ENCODE peak calls at places on chromosomes 16 and 17, in ten cellular contexts. One of them, this sample, is unnamed.

GRCh38 chr16:81697321-81697885 is 81.7 kb upstream of the PLCG2 start:
- DNase-seq in upper lobe of right lung: peak; percentile 76
- DNase-seq in sigmoid colon: no peak
- DNase-seq in cardiac muscle cell: peak; percentile 65
- DNase-seq in breast epithelium: peak; percentile 79
- DNase-seq in IMR-90: peak; percentile 54
- DNase-seq in pancreas: peak; percentile 66
- DNase-seq in astrocyte: peak; percentile 32
- DNase-seq in fibroblast of lung: peak; percentile 54
- DNase-seq in gastrocnemius medialis: no peak
- DNase-seq in this sample: no peak

GRCh38 chr17:82952019-82952418 is 112.2 kb upstream of the ZNF750 start:
- DNase-seq in upper lobe of right lung: peak; percentile 41
- DNase-seq in sigmoid colon: peak; percentile 55
- DNase-seq in cardiac muscle cell: no peak
- DNase-seq in breast epithelium: peak; percentile 37
- DNase-seq in IMR-90: no peak
- DNase-seq in pancreas: no peak
- DNase-seq in astrocyte: no peak
- DNase-seq in fibroblast of lung: no peak
- DNase-seq in gastrocnemius medialis: no peak
- DNase-seq in this sample: no peak

GRCh38 chr16:19777061-19777460 is 59.0 kb downstream of the IQCK start:
- DNase-seq in upper lobe of right lung: no peak
- DNase-seq in sigmoid colon: no peak
- DNase-seq in cardiac muscle cell: no peak
- DNase-seq in breast epithelium: no peak
- DNase-seq in IMR-90: no peak
- DNase-seq in pancreas: no peak
- DNase-seq in astrocyte: no peak
- DNase-seq in fibroblast of lung: no peak
- DNase-seq in gastrocnemius medialis: no peak
- DNase-seq in this sample: no peak

GRCh38 chr17:17818088-17818526 is 18.7 kb downstream of the SREBF1 start:
- DNase-seq in upper lobe of right lung: peak; percentile 78
- DNase-seq in sigmoid colon: no peak
- DNase-seq in cardiac muscle cell: peak; percentile 60
- DNase-seq in breast epithelium: no peak
- DNase-seq in IMR-90: peak; percentile 29
- DNase-seq in pancreas: no peak
- DNase-seq in astrocyte: no peak
- DNase-seq in fibroblast of lung: peak; percentile 36
- DNase-seq in gastrocnemius medialis: peak; percentile 57
- DNase-seq in this sample: no peak

GRCh38 chr17:43609613-43610385 is 51.9 kb downstream of the MEOX1 start:
- DNase-seq in upper lobe of right lung: no peak
- DNase-seq in sigmoid colon: no peak
- DNase-seq in cardiac muscle cell: no peak
- DNase-seq in breast epithelium: no peak
- DNase-seq in IMR-90: peak; percentile 26
- DNase-seq in pancreas: no peak
- DNase-seq in astrocyte: no peak
- DNase-seq in fibroblast of lung: no peak
- DNase-seq in gastrocnemius medialis: no peak
- DNase-seq in this sample: no peak

GRCh38 chr16:8572063-8572918 is 18.0 kb downstream of the TMEM114 start:
- DNase-seq in upper lobe of right lung: no peak
- DNase-seq in sigmoid colon: no peak
- DNase-seq in cardiac muscle cell: no peak
- DNase-seq in breast epithelium: no peak
- DNase-seq in IMR-90: no peak
- DNase-seq in pancreas: no peak
- DNase-seq in astrocyte: no peak
- DNase-seq in fibroblast of lung: no peak
- DNase-seq in gastrocnemius medialis: no peak
- DNase-seq in this sample: no peak

GRCh38 chr16:22126037-22126558 is 33.8 kb downstream of the VWA3A start:
- DNase-seq in upper lobe of right lung: no peak
- DNase-seq in sigmoid colon: no peak
- DNase-seq in cardiac muscle cell: no peak
- DNase-seq in breast epithelium: no peak
- DNase-seq in IMR-90: no peak
- DNase-seq in pancreas: no peak
- DNase-seq in astrocyte: no peak
- DNase-seq in fibroblast of lung: no peak
- DNase-seq in gastrocnemius medialis: no peak
- DNase-seq in this sample: no peak

GRCh38 chr16:29198231-29198630 is 208.3 kb downstream of the NPIPB11 start:
- DNase-seq in upper lobe of right lung: peak; percentile 6
- DNase-seq in sigmoid colon: no peak
- DNase-seq in cardiac muscle cell: no peak
- DNase-seq in breast epithelium: no peak
- DNase-seq in IMR-90: no peak
- DNase-seq in pancreas: no peak
- DNase-seq in astrocyte: no peak
- DNase-seq in fibroblast of lung: no peak
- DNase-seq in gastrocnemius medialis: no peak
- DNase-seq in this sample: no peak

GRCh38 chr17:3603119-3603869 is 5.9 kb downstream of the TRPV1 start:
- DNase-seq in upper lobe of right lung: no peak
- DNase-seq in sigmoid colon: no peak
- DNase-seq in cardiac muscle cell: no peak
- DNase-seq in breast epithelium: no peak
- DNase-seq in IMR-90: peak; percentile 84
- DNase-seq in pancreas: no peak
- DNase-seq in astrocyte: peak; percentile 63
- DNase-seq in fibroblast of lung: peak; percentile 74
- DNase-seq in gastrocnemius medialis: no peak
- DNase-seq in this sample: no peak

GRCh38 chr17:42059815-42060214 is 9.4 kb upstream of the C17orf113 start:
- DNase-seq in upper lobe of right lung: no peak
- DNase-seq in sigmoid colon: no peak
- DNase-seq in cardiac muscle cell: no peak
- DNase-seq in breast epithelium: no peak
- DNase-seq in IMR-90: no peak
- DNase-seq in pancreas: no peak
- DNase-seq in astrocyte: no peak
- DNase-seq in fibroblast of lung: no peak
- DNase-seq in gastrocnemius medialis: no peak
- DNase-seq in this sample: no peak

GRCh38 chr16:52191533-52192134 is 355.3 kb downstream of the TOX3 start:
- DNase-seq in upper lobe of right lung: peak; percentile 66
- DNase-seq in sigmoid colon: peak; percentile 70
- DNase-seq in cardiac muscle cell: peak; percentile 71
- DNase-seq in breast epithelium: peak; percentile 63
- DNase-seq in IMR-90: peak; percentile 58
- DNase-seq in pancreas: peak; percentile 79
- DNase-seq in astrocyte: peak; percentile 20
- DNase-seq in fibroblast of lung: peak; percentile 39
- DNase-seq in gastrocnemius medialis: peak; percentile 14
- DNase-seq in this sample: no peak

GRCh38 chr16:51119576-51120288 is 31.3 kb downstream of the SALL1 start:
- DNase-seq in upper lobe of right lung: no peak
- DNase-seq in sigmoid colon: no peak
- DNase-seq in cardiac muscle cell: no peak
- DNase-seq in breast epithelium: no peak
- DNase-seq in IMR-90: peak; percentile 1
- DNase-seq in pancreas: no peak
- DNase-seq in astrocyte: no peak
- DNase-seq in fibroblast of lung: no peak
- DNase-seq in gastrocnemius medialis: no peak
- DNase-seq in this sample: no peak

DNA sequence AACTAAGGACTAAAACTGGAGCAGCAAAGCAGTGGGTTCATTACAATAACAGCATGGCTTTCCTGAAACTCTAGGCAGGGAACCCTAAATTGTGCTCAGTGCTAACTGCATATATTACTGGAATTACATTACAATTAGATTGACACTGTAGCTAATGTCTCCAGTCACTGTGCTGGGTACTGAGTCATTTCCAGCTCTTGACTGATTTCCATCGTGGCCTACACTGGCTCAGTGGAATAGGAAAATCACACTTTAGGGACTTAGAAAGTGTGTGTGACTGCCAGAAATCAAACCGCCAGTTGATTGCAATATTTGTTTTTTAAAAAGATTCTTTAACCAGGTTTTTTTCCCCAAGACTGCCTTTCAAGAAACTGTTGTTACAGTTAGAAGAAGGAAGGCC is 1447.4 kb upstream of the GOT2 start:
- DNase-seq in upper lobe of right lung: no peak
- DNase-seq in sigmoid colon: no peak
- DNase-seq in cardiac muscle cell: no peak
- DNase-seq in breast epithelium: no peak
- DNase-seq in IMR-90: no peak
- DNase-seq in pancreas: no peak
- DNase-seq in astrocyte: no peak
- DNase-seq in fibroblast of lung: peak; percentile 15
- DNase-seq in gastrocnemius medialis: no peak
- DNase-seq in this sample: no peak
- H3K9me3 ChIP-seq in upper lobe of right lung: no peaks in the 10 kb centered on the region
- H3K9me3 ChIP-seq in sigmoid colon: no peaks in the 10 kb centered on the region
- H3K9me3 ChIP-seq in cardiac muscle cell: no peaks in the 10 kb centered on the region
- H3K9me3 ChIP-seq in breast epithelium: no peaks in the 10 kb centered on the region
- H3K9me3 ChIP-seq in IMR-90: peaks cover 7% of the 10 kb centered on the region
- H3K9me3 ChIP-seq in pancreas: no peaks in the 10 kb centered on the region
- H3K9me3 ChIP-seq in astrocyte: peaks cover 2% of the 10 kb centered on the region
- H3K9me3 ChIP-seq in fibroblast of lung: no peaks in the 10 kb centered on the region
- H3K9me3 ChIP-seq in gastrocnemius medialis: no peaks in the 10 kb centered on the region
- H3K9me3 ChIP-seq in this sample: no peaks in the 10 kb centered on the region

GRCh38 chr16:71327720-71328119 is 30.8 kb upstream of the CALB2 start:
- DNase-seq in upper lobe of right lung: no peak
- DNase-seq in sigmoid colon: no peak
- DNase-seq in cardiac muscle cell: no peak
- DNase-seq in breast epithelium: no peak
- DNase-seq in IMR-90: no peak
- DNase-seq in pancreas: no peak
- DNase-seq in astrocyte: no peak
- DNase-seq in fibroblast of lung: no peak
- DNase-seq in gastrocnemius medialis: no peak
- DNase-seq in this sample: no peak

DNA sequence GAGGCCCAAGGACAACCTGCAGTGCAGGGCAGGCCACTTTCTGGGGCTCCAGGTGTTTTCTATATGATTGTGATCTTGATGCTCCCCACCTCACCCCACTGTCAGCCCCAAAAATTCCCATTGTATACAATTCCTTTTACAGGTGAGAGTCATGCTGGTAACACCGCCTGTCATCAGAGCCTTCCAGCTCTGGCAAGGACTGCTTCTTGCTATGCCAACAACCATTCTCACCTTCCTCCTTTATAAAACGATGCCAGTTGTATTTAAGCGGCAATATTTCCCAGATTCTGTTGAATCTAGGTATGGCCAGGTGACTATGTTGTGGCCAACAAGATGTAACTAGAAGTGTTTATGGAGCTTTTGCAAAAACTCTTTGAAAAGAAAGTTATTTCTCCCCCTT is 30.4 kb upstream of the CALB2 start:
- DNase-seq in upper lobe of right lung: no peak
- DNase-seq in sigmoid colon: no peak
- DNase-seq in cardiac muscle cell: no peak
- DNase-seq in breast epithelium: no peak
- DNase-seq in IMR-90: no peak
- DNase-seq in pancreas: no peak
- DNase-seq in astrocyte: no peak
- DNase-seq in fibroblast of lung: no peak
- DNase-seq in gastrocnemius medialis: no peak
- DNase-seq in this sample: no peak
- TF ChIP-seq CTCF in upper lobe of right lung: no peak
- TF ChIP-seq CTCF in sigmoid colon: no peak
- TF ChIP-seq CTCF in cardiac muscle cell: no peak
- TF ChIP-seq CTCF in breast epithelium: no peak
- TF ChIP-seq CTCF in IMR-90: no peak
- TF ChIP-seq CTCF in pancreas: no peak
- TF ChIP-seq CTCF in astrocyte: no peak
- TF ChIP-seq CTCF in fibroblast of lung: no peak
- TF ChIP-seq CTCF in gastrocnemius medialis: no peak
- TF ChIP-seq CTCF in this sample: no peak

GRCh38 chr17:39513915-39514314 is 52.6 kb downstream of the CDK12 start:
- DNase-seq in upper lobe of right lung: no peak
- DNase-seq in sigmoid colon: no peak
- DNase-seq in cardiac muscle cell: no peak
- DNase-seq in breast epithelium: no peak
- DNase-seq in IMR-90: no peak
- DNase-seq in pancreas: no peak
- DNase-seq in astrocyte: no peak
- DNase-seq in fibroblast of lung: no peak
- DNase-seq in gastrocnemius medialis: no peak
- DNase-seq in this sample: no peak

GRCh38 chr17:39513256-39513655 is 52.0 kb downstream of the CDK12 start:
- DNase-seq in upper lobe of right lung: no peak
- DNase-seq in sigmoid colon: no peak
- DNase-seq in cardiac muscle cell: no peak
- DNase-seq in breast epithelium: no peak
- DNase-seq in IMR-90: no peak
- DNase-seq in pancreas: no peak
- DNase-seq in astrocyte: no peak
- DNase-seq in fibroblast of lung: no peak
- DNase-seq in gastrocnemius medialis: no peak
- DNase-seq in this sample: no peak

GRCh38 chr17:39507511-39507910 is 46.2 kb downstream of the CDK12 start:
- DNase-seq in upper lobe of right lung: no peak
- DNase-seq in sigmoid colon: no peak
- DNase-seq in cardiac muscle cell: no peak
- DNase-seq in breast epithelium: no peak
- DNase-seq in IMR-90: no peak
- DNase-seq in pancreas: no peak
- DNase-seq in astrocyte: no peak
- DNase-seq in fibroblast of lung: no peak
- DNase-seq in gastrocnemius medialis: no peak
- DNase-seq in this sample: no peak

DNA sequence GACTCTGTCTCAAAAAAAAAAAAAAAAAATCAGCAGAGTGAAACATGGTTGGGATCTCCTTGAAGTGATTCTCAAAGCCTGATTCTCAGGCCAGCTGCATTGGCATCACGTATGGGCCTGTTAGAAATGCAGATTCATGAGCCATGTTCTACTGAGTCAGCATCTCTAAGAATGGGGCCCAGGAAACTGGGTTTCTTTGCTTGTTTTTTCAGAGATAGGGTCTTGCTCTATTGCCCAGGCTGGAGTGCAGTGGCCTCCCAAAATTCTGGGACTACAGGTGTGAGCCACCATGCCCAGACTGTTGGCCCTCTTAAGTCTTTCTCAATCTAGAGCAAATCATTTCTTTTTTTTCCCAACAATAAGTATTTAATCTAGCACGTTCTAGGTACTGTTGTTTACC is 47.7 kb downstream of the CDK12 start:
- DNase-seq in upper lobe of right lung: no peak
- DNase-seq in sigmoid colon: no peak
- DNase-seq in cardiac muscle cell: no peak
- DNase-seq in breast epithelium: no peak
- DNase-seq in IMR-90: no peak
- DNase-seq in pancreas: no peak
- DNase-seq in astrocyte: no peak
- DNase-seq in fibroblast of lung: no peak
- DNase-seq in gastrocnemius medialis: no peak
- DNase-seq in this sample: no peak
- H3K9me3 ChIP-seq in upper lobe of right lung: no peaks in the 10 kb centered on the region
- H3K9me3 ChIP-seq in sigmoid colon: no peaks in the 10 kb centered on the region
- H3K9me3 ChIP-seq in cardiac muscle cell: no peaks in the 10 kb centered on the region
- H3K9me3 ChIP-seq in breast epithelium: no peaks in the 10 kb centered on the region
- H3K9me3 ChIP-seq in IMR-90: no peaks in the 10 kb centered on the region
- H3K9me3 ChIP-seq in pancreas: no peaks in the 10 kb centered on the region
- H3K9me3 ChIP-seq in astrocyte: no peaks in the 10 kb centered on the region
- H3K9me3 ChIP-seq in fibroblast of lung: no peaks in the 10 kb centered on the region
- H3K9me3 ChIP-seq in gastrocnemius medialis: no peaks in the 10 kb centered on the region
- H3K9me3 ChIP-seq in this sample: no peaks in the 10 kb centered on the region

GRCh38 chr16:86214326-86215232 is 295.7 kb upstream of the FOXF1 start:
- DNase-seq in upper lobe of right lung: peak; percentile 56
- DNase-seq in sigmoid colon: peak; percentile 60
- DNase-seq in cardiac muscle cell: no peak
- DNase-seq in breast epithelium: peak; percentile 30
- DNase-seq in IMR-90: peak; percentile 43
- DNase-seq in pancreas: no peak
- DNase-seq in astrocyte: peak; percentile 49
- DNase-seq in fibroblast of lung: peak; percentile 51
- DNase-seq in gastrocnemius medialis: no peak
- DNase-seq in this sample: no peak
- TF ChIP-seq CTCF in upper lobe of right lung: no peak
- TF ChIP-seq CTCF in sigmoid colon: no peak
- TF ChIP-seq CTCF in cardiac muscle cell: no peak
- TF ChIP-seq CTCF in breast epithelium: no peak
- TF ChIP-seq CTCF in IMR-90: no peak
- TF ChIP-seq CTCF in pancreas: no peak
- TF ChIP-seq CTCF in astrocyte: no peak
- TF ChIP-seq CTCF in fibroblast of lung: no peak
- TF ChIP-seq CTCF in gastrocnemius medialis: no peak
- TF ChIP-seq CTCF in this sample: no peak

This sample was measured in thoracic aorta.